ENCODE peak calls at places on chromosomes 6 and 20, in six cellular contexts. X is activated T-cell treated with anti-CD3 and anti-CD28 coated beads, Interleukin-2, amount 50 U/mL, for 4 hours; M is NCI-H1436; V is AML-193; J is hepatocyte; D is non-pigmented ciliary epithelial cell. F is an unnamed sample.

GRCh38 chr20:50400705-50401045 is 109.5 kb upstream of the PTPN1 start:
- DNase-seq in X (no peak), M (no peak), V (no peak), J (no peak), D (no peak), F (no peak)

GRCh38 chr20:41064377-41064776 is 35.8 kb downstream of the TOP1 start:
- DNase-seq in X (no peak), M (no peak), V (no peak), J (no peak), D (no peak), F (no peak)

GRCh38 chr20:62141397-62142251 is 1.6 kb downstream of the PSMA7 start:
- DNase-seq in X (no peak), M (no peak), V (peak), J (peak), D (no peak), F (peak)

GRCh38 chr20:15248618-15249395 is 911.4 kb upstream of the FLRT3 start:
- DNase-seq in X (no peak), M (no peak), V (no peak), J (no peak), D (no peak), F (no peak)

GRCh38 chr6:152948150-152948768 is 34.6 kb downstream of the FBXO5 start:
- DNase-seq in X (no peak), M (peak), V (peak), J (peak), D (no peak), F (peak)

GRCh38 chr20:34864216-34864615 is 8.4 kb downstream of the GGT7 start:
- DNase-seq in X (no peak), M (no peak), V (no peak), J (no peak), D (no peak), F (no peak)

GRCh38 chr6:34834789-34835518 is 43.1 kb downstream of the BLTP3A start:
- DNase-seq in X (no peak), M (no peak), V (peak), J (no peak), D (peak), F (no peak)

GRCh38 chr6:97240222-97240621 is 42.8 kb downstream of the MMS22L start:
- DNase-seq in X (no peak), M (no peak), V (no peak), J (no peak), D (peak), F (no peak)

GRCh38 chr6:89381031-89381430 is 28.5 kb upstream of the UBE2J1 start:
- DNase-seq in X (no peak), M (no peak), V (no peak), J (no peak), D (no peak), F (no peak)

GRCh38 chr6:111759836-111760785 is 113.1 kb downstream of the FYN start:
- DNase-seq in X (no peak), M (no peak), V (no peak), J (peak), D (peak), F (peak)

GRCh38 chr6:135438907-135439535 is 58.5 kb downstream of the AHI1 start:
- DNase-seq in X (no peak), M (no peak), V (peak), J (peak), D (no peak), F (peak)

GRCh38 chr20:47502271-47502730 is 614 bp downstream of the NCOA3 start:
- DNase-seq in X (peak), M (no peak), V (no peak), J (peak), D (no peak), F (peak)

GRCh38 chr6:31834367-31834703 is 6.8 kb downstream of the HSPA1B start:
- DNase-seq in X (no peak), M (peak), V (peak), J (peak), D (no peak), F (peak)

GRCh38 chr20:19976595-19977372 is 40.4 kb upstream of the NAA20 start:
- DNase-seq in X (no peak), M (no peak), V (no peak), J (peak), D (peak), F (no peak)

GRCh38 chr20:41361757-41362747 is 4.6 kb downstream of the EMILIN3 start:
- DNase-seq in X (no peak), M (no peak), V (no peak), J (no peak), D (no peak), F (no peak)

GRCh38 chr6:129717287-129717686 is 7.3 kb upstream of the ARHGAP18 start:
- DNase-seq in X (no peak), M (no peak), V (no peak), J (peak), D (no peak), F (peak)

GRCh38 chr6:111418971-111419693 is 63.9 kb downstream of the REV3L start:
- DNase-seq in X (no peak), M (no peak), V (no peak), J (no peak), D (peak), F (no peak)

GRCh38 chr6:47934023-47934422 is 152.2 kb downstream of the OPN5 start:
- DNase-seq in X (no peak), M (no peak), V (no peak), J (no peak), D (no peak), F (peak)

GRCh38 chr20:31515775-31516107 is 1.5 kb downstream of the HM13 start:
- DNase-seq in X (no peak), M (no peak), V (no peak), J (no peak), D (no peak), F (no peak)

GRCh38 chr20:815914-816606 is 17.5 kb upstream of the FAM110A start:
- DNase-seq in X (peak), M (peak), V (peak), J (peak), D (no peak), F (peak)

GRCh38 chr20:32018269-32019155 is 8.3 kb downstream of the CCM2L start:
- DNase-seq in X (peak), M (peak), V (no peak), J (peak), D (no peak), F (peak)

GRCh38 chr6:42227173-42227850 is 9.7 kb upstream of the MRPS10 start:
- DNase-seq in X (no peak), M (no peak), V (no peak), J (no peak), D (no peak), F (no peak)

GRCh38 chr6:52231411-52232127 is 12.7 kb downstream of the IL17F start:
- DNase-seq in X (no peak), M (no peak), V (no peak), J (no peak), D (no peak), F (no peak)

GRCh38 chr6:132760256-132760655 is 2.6 kb upstream of the VNN2 start:
- DNase-seq in X (no peak), M (no peak), V (no peak), J (no peak), D (no peak), F (no peak)

GRCh38 chr20:38156888-38157634 is 8.0 kb downstream of the TGM2 start:
- DNase-seq in X (no peak), M (no peak), V (no peak), J (no peak), D (no peak), F (no peak)

GRCh38 chr20:59832406-59833156 is 100.9 kb downstream of the SYCP2 start:
- DNase-seq in X (no peak), M (no peak), V (no peak), J (peak), D (no peak), F (no peak)

GRCh38 chr6:12353731-12354130 is 63.6 kb downstream of the EDN1 start:
- DNase-seq in X (no peak), M (no peak), V (no peak), J (no peak), D (no peak), F (no peak)

GRCh38 chr6:3041606-3042005 is 26.7 kb upstream of the RIPK1 start:
- DNase-seq in X (no peak), M (no peak), V (no peak), J (no peak), D (no peak), F (no peak)

GRCh38 chr6:44851176-44851575 is 463.7 kb downstream of the CDC5L start:
- DNase-seq in X (no peak), M (no peak), V (no peak), J (no peak), D (no peak), F (no peak)

GRCh38 chr6:2042951-2043648 is 202.3 kb downstream of the GMDS start:
- DNase-seq in X (no peak), M (no peak), V (no peak), J (no peak), D (no peak), F (no peak)

GRCh38 chr6:27505209-27506027 is 32.5 kb upstream of the ZNF184 start:
- DNase-seq in X (peak), M (peak), V (no peak), J (peak), D (no peak), F (peak)

GRCh38 chr6:13694562-13694961 is 17.1 kb downstream of the RANBP9 start:
- DNase-seq in X (no peak), M (no peak), V (no peak), J (no peak), D (no peak), F (no peak)

GRCh38 chr6:125747589-125748533 is 1.6 kb upstream of the HEY2 start:
- DNase-seq in X (peak), M (peak), V (no peak), J (peak), D (no peak), F (no peak)

GRCh38 chr6:75236630-75237029 is 7.0 kb downstream of the COX7A2 start:
- DNase-seq in X (no peak), M (no peak), V (no peak), J (no peak), D (no peak), F (no peak)

GRCh38 chr6:135066806-135067205 is 12.2 kb upstream of the HBS1L start:
- DNase-seq in X (no peak), M (no peak), V (no peak), J (no peak), D (no peak), F (no peak)